ENCODE peak calls at places on chromosome 22, in nine cellular contexts. G is breast epithelium; J is pancreas; I is A172; X is stimulated activated CD4-positive, alpha-beta T cell treated with anti-CD3 and anti-CD28 coated beads, Interleukin-4, amount 100 ng/mL, for 24 hours; P is NCI-H345; B is germinal center; E is NCI-H2081; O is GM03348. Q is an unnamed sample.

GRCh38 chr22:20569059-20570058 is 61.9 kb downstream of the MED15 start:
- DNase-seq in G (no peak), J (peak), X (peak), O (peak), E (no peak), I (peak), B (no peak), P (no peak), Q (no peak)

GRCh38 chr22:46864314-46865051 is 102.0 kb downstream of the TBC1D22A start:
- DNase-seq in J (no peak), O (no peak), G (no peak), I (no peak), P (no peak), X (no peak), B (no peak), E (no peak), Q (no peak)

GRCh38 chr22:46297151-46297819 is 615 bp downstream of the GTSE1 start:
- DNase-seq in P (peak), B (peak), X (no peak), G (no peak), E (no peak), O (peak), I (peak), J (no peak), Q (peak)

GRCh38 chr22:20154602-20155183 is 3.8 kb upstream of the CCDC188 start:
- DNase-seq in B (no peak), X (no peak), I (no peak), E (peak), P (peak), G (no peak), O (no peak), J (no peak), Q (peak)

GRCh38 chr22:49096476-49096875 is 731.2 kb downstream of the BRD1 start:
- DNase-seq in J (no peak), B (no peak), I (no peak), O (no peak), E (no peak), G (no peak), X (no peak), P (no peak), Q (no peak)

GRCh38 chr22:37165940-37166674 is 16.4 kb upstream of the IL2RB start:
- DNase-seq in I (no peak), P (no peak), E (no peak), X (no peak), G (no peak), J (peak), B (no peak), O (no peak), Q (no peak)

GRCh38 chr22:39825661-39826102 is 67.9 kb downstream of the ENTHD1 start:
- DNase-seq in I (no peak), E (no peak), P (no peak), J (no peak), X (no peak), G (no peak), B (peak), O (no peak), Q (no peak)

GRCh38 chr22:28955817-28956216 is 72.4 kb downstream of the ZNRF3 start:
- DNase-seq in J (no peak), P (no peak), G (no peak), B (no peak), X (peak), I (peak), O (no peak), E (no peak), Q (no peak)

GRCh38 chr22:45972868-45973212 is 4.1 kb downstream of the WNT7B start:
- DNase-seq in E (no peak), X (no peak), I (no peak), O (no peak), J (no peak), P (no peak), G (no peak), B (no peak), Q (no peak)

GRCh38 chr22:37817705-37818311 is 5.4 kb upstream of the GALR3 start:
- DNase-seq in P (peak), E (peak), I (peak), O (peak), X (peak), B (peak), J (peak), G (peak), Q (peak)

GRCh38 chr22:40235418-40235817 is 57.7 kb downstream of the TNRC6B start:
- DNase-seq in G (no peak), B (no peak), E (no peak), P (no peak), O (peak), J (no peak), I (peak), X (no peak), Q (no peak)

GRCh38 chr22:28116261-28116673 is 197.2 kb upstream of the PITPNB start:
- DNase-seq in G (no peak), O (peak), I (peak), X (no peak), E (no peak), B (no peak), J (no peak), P (no peak), Q (no peak)

GRCh38 chr22:39288135-39288898 is 31.1 kb downstream of the RPL3 start:
- DNase-seq in P (no peak), O (no peak), E (no peak), G (no peak), I (no peak), X (no peak), B (no peak), J (peak), Q (no peak)

GRCh38 chr22:44256085-44256484 is 56.7 kb downstream of the SHISAL1 start:
- DNase-seq in P (no peak), E (no peak), O (no peak), J (no peak), X (no peak), B (no peak), G (no peak), I (no peak), Q (no peak)

GRCh38 chr22:40334060-40334459 is 12.2 kb upstream of the ADSL start:
- DNase-seq in P (no peak), X (no peak), G (no peak), J (no peak), O (no peak), B (no peak), I (no peak), E (no peak), Q (no peak)

GRCh38 chr22:50714631-50715179 is 23.3 kb upstream of the ACR start:
- DNase-seq in I (no peak), X (no peak), E (no peak), B (no peak), J (peak), G (no peak), O (no peak), P (no peak), Q (no peak)

GRCh38 chr22:39994566-39995345 is at the start of gene FAM83F:
- DNase-seq in G (no peak), I (no peak), O (no peak), E (peak), J (peak), P (no peak), X (peak), B (peak), Q (peak)

GRCh38 chr22:20799449-20799848 is 25.5 kb downstream of the SERPIND1 start:
- DNase-seq in G (no peak), E (no peak), X (no peak), I (no peak), J (no peak), P (no peak), B (no peak), O (no peak), Q (no peak)

GRCh38 chr22:44584256-44584902 is 86.3 kb upstream of the RTL6 start:
- DNase-seq in X (no peak), P (no peak), B (no peak), G (peak), O (no peak), E (no peak), I (no peak), J (no peak), Q (no peak)

GRCh38 chr22:43310311-43310710 is 32.9 kb downstream of the SCUBE1 start:
- DNase-seq in O (no peak), P (peak), G (no peak), E (no peak), J (no peak), B (no peak), X (no peak), I (no peak), Q (no peak)

GRCh38 chr22:48575567-48576332 is 1251.9 kb downstream of the BRD1 start:
- DNase-seq in O (peak), J (peak), B (no peak), X (no peak), P (no peak), I (no peak), E (no peak), G (no peak), Q (no peak)

GRCh38 chr22:37510046-37510445 is 9.2 kb downstream of the CARD10 start:
- DNase-seq in O (no peak), E (no peak), B (no peak), J (peak), P (no peak), I (no peak), X (no peak), G (no peak), Q (no peak)

GRCh38 chr22:27614291-27615007 is 187.1 kb downstream of the MN1 start:
- DNase-seq in O (peak), P (no peak), G (no peak), E (no peak), J (no peak), X (no peak), B (no peak), I (no peak), Q (no peak)

GRCh38 chr22:46010951-46011626 is 34.1 kb upstream of the WNT7B start:
- DNase-seq in E (no peak), O (no peak), G (no peak), B (no peak), I (no peak), J (peak), X (no peak), P (peak), Q (no peak)

GRCh38 chr22:19689408-19689807 is 24.9 kb upstream of the SEPTIN5 start:
- DNase-seq in E (no peak), J (no peak), B (no peak), X (no peak), I (peak), G (peak), P (no peak), O (no peak), Q (no peak)

GRCh38 chr22:35021166-35021565 is 44.8 kb upstream of the ISX start:
- DNase-seq in O (no peak), I (no peak), X (no peak), E (no peak), B (no peak), P (peak), G (no peak), J (no peak), Q (peak)

GRCh38 chr22:33461698-33462434 is 403.7 kb upstream of the SYN3 start:
- DNase-seq in J (no peak), B (no peak), E (no peak), P (no peak), G (no peak), X (no peak), O (no peak), I (no peak), Q (no peak)

GRCh38 chr22:19879651-19879995 is 24.9 kb upstream of the GNB1L start:
- DNase-seq in X (no peak), I (no peak), G (no peak), E (no peak), J (no peak), B (no peak), O (no peak), P (no peak), Q (no peak)

GRCh38 chr22:48404004-48404403 is 1423.7 kb downstream of the BRD1 start:
- DNase-seq in E (no peak), J (no peak), G (no peak), I (no peak), X (no peak), O (peak), B (no peak), P (no peak), Q (no peak)

GRCh38 chr22:39598017-39598965 is 27.7 kb downstream of the CACNA1I start:
- DNase-seq in B (peak), E (peak), J (peak), P (peak), I (no peak), G (peak), O (peak), X (peak), Q (peak)

GRCh38 chr22:39959640-39960447 is at the start of gene TMA7B:
- DNase-seq in B (no peak), P (no peak), X (peak), J (no peak), G (no peak), E (no peak), I (peak), O (peak), Q (peak)

GRCh38 chr22:19666663-19667593 is 47.4 kb upstream of the SEPTIN5 start:
- DNase-seq in J (no peak), P (no peak), X (no peak), E (no peak), I (no peak), G (no peak), B (no peak), O (no peak), Q (no peak)

GRCh38 chr22:22110548-22111266 is 128.1 kb upstream of the TOP3B start:
- DNase-seq in G (no peak), B (peak), O (peak), J (peak), X (peak), I (peak), E (no peak), P (peak), Q (peak)

GRCh38 chr22:23353696-23354095 is 173.4 kb downstream of the BCR start:
- DNase-seq in J (no peak), O (no peak), G (no peak), I (no peak), E (no peak), B (no peak), X (no peak), P (no peak), Q (no peak)

GRCh38 chr22:30205281-30206115 is 41.1 kb downstream of the LIF start:
- DNase-seq in I (peak), B (no peak), G (no peak), P (no peak), J (no peak), X (no peak), O (peak), E (no peak), Q (no peak)

GRCh38 chr22:31400023-31400397 is 606 bp downstream of the DRG1 start:
- DNase-seq in B (peak), X (no peak), P (no peak), J (no peak), I (no peak), E (no peak), G (no peak), O (peak), Q (peak)

GRCh38 chr22:22348127-22348814 is 103.7 kb downstream of the VPREB1 start:
- DNase-seq in J (no peak), O (no peak), I (no peak), B (no peak), P (no peak), G (no peak), E (no peak), X (no peak), Q (peak)

GRCh38 chr22:22981670-22982571 is 88.4 kb upstream of the GNAZ start:
- DNase-seq in E (no peak), J (no peak), O (no peak), X (no peak), I (no peak), G (no peak), P (no peak), B (no peak), Q (no peak)

GRCh38 chr22:26364066-26365015 is 64.7 kb upstream of the ASPHD2 start:
- DNase-seq in B (peak), O (peak), P (peak), E (peak), X (peak), J (no peak), I (peak), G (no peak), Q (peak)

GRCh38 chr22:35913925-35914324 is 114.7 kb downstream of the RBFOX2 start:
- DNase-seq in E (no peak), J (no peak), I (no peak), B (no peak), O (no peak), X (no peak), P (no peak), G (no peak), Q (no peak)